ENCODE peak calls at places on chromosome 16, in ten cellular contexts. P, I, H, U, Y, M, F, O, D and E are unnamed samples. For H3K27me3, the result is how much of the 10 kb centered on the place peaks cover.

GRCh38 chr16:58051296-58051695 is 25.7 kb downstream of the MMP15 start:
- DNase-seq in I (no peak), Y (no peak), D (no peak), P (no peak), U (no peak), M (no peak), F (no peak), O (no peak), H (no peak), E (no peak)

GRCh38 chr16:78211951-78212350 is 112.5 kb downstream of the WWOX start:
- DNase-seq in I (no peak), P (no peak), F (no peak), U (peak), H (no peak), O (no peak), D (no peak), Y (no peak), M (no peak), E (peak)

GRCh38 chr16:68893710-68894705 is 50.7 kb downstream of the TANGO6 start:
- DNase-seq in D (peak), M (no peak), Y (peak), P (no peak), O (peak), H (peak), U (no peak), I (peak), F (peak), E (no peak)

GRCh38 chr16:12406840-12407690 is 396.6 kb downstream of the CPPED1 start:
- DNase-seq in D (peak), P (no peak), F (no peak), I (no peak), Y (no peak), H (peak), U (no peak), O (peak), M (no peak), E (no peak)

GRCh38 chr16:65510850-65511249 is 389.0 kb upstream of the CDH11 start:
- DNase-seq in M (no peak), I (no peak), H (peak), P (no peak), Y (peak), O (peak), U (no peak), F (no peak), D (no peak), E (no peak)

GRCh38 chr16:3915438-3916250 is 35.1 kb upstream of the CREBBP start:
- DNase-seq in D (no peak), H (no peak), Y (no peak), F (no peak), U (no peak), P (no peak), I (no peak), M (no peak), O (no peak), E (no peak)

GRCh38 chr16:22386976-22387375 is 12.6 kb upstream of the CDR2 start:
- DNase-seq in D (peak), I (no peak), H (no peak), Y (peak), M (no peak), F (no peak), U (no peak), P (no peak), O (peak), E (no peak)

GRCh38 chr16:65123846-65124513 is 2.1 kb upstream of the CDH11 start:
- DNase-seq in Y (no peak), O (peak), H (no peak), M (no peak), P (no peak), F (no peak), I (no peak), U (no peak), D (no peak), E (no peak)

GRCh38 chr16:23316232-23316631 is 14.1 kb downstream of the SCNN1B start:
- DNase-seq in I (no peak), D (no peak), H (no peak), Y (no peak), M (no peak), U (no peak), O (no peak), F (no peak), P (no peak), E (no peak)

GRCh38 chr16:3646348-3646920 is 8.1 kb upstream of the DNASE1 start:
- DNase-seq in P (no peak), I (peak), M (no peak), O (peak), H (peak), F (peak), D (no peak), U (no peak), Y (no peak), E (peak)

GRCh38 chr16:67200491-67200890 is 1.6 kb downstream of the ELMO3 start:
- DNase-seq in U (no peak), O (no peak), H (no peak), P (no peak), M (no peak), D (no peak), Y (no peak), I (no peak), F (no peak), E (no peak)

GRCh38 chr16:71626858-71627213 is 852 bp downstream of the MARVELD3 start:
- DNase-seq in D (no peak), F (no peak), O (no peak), U (peak), H (no peak), Y (no peak), M (no peak), P (no peak), I (peak), E (peak)

GRCh38 chr16:77692612-77693011 is 29.7 kb upstream of the NUDT7 start:
- DNase-seq in U (no peak), H (no peak), P (no peak), O (no peak), F (no peak), Y (no peak), I (no peak), M (no peak), D (no peak), E (no peak)

GRCh38 chr16:23207485-23207884 is 24.9 kb downstream of the SCNN1G start:
- DNase-seq in H (no peak), D (no peak), F (no peak), U (no peak), Y (no peak), I (no peak), O (no peak), M (no peak), P (no peak), E (no peak)

GRCh38 chr16:69709456-69710084 is 16.8 kb downstream of the NQO1 start:
- DNase-seq in Y (peak), P (no peak), D (peak), U (no peak), M (no peak), O (peak), F (peak), H (peak), I (no peak), E (no peak)

GRCh38 chr16:83743241-83743640 is 64.5 kb upstream of the HSBP1 start:
- DNase-seq in H (no peak), F (peak), O (no peak), I (no peak), P (no peak), M (no peak), Y (no peak), U (no peak), D (no peak), E (no peak)

GRCh38 chr16:2854700-2855309 is 3.2 kb downstream of the PRSS22 start:
- DNase-seq in D (no peak), P (no peak), U (no peak), H (no peak), O (no peak), M (no peak), Y (no peak), I (no peak), F (no peak), E (no peak)

GRCh38 chr16:15523092-15523541 is 88.7 kb downstream of the BMERB1 start:
- DNase-seq in I (peak), D (no peak), U (peak), F (no peak), M (peak), Y (no peak), O (no peak), H (peak), P (no peak), E (no peak)

GRCh38 chr16:85979605-85980004 is 80.6 kb downstream of the IRF8 start:
- DNase-seq in I (peak), F (no peak), P (no peak), D (no peak), U (no peak), Y (no peak), H (no peak), M (no peak), O (no peak), E (no peak)
- H3K27me3 ChIP-seq in I (under half), F (under half), P (under half), D (under half), U (under half), Y (half or more), H (under half), M (under half), O (half or more), E (under half)

GRCh38 chr16:31032736-31033708 is at the start of gene STX4:
- DNase-seq in H (peak), P (peak), O (peak), I (peak), M (peak), F (peak), U (peak), Y (peak), D (peak), E (peak)
- TF ChIP-seq CTCF in H (peak), P (no peak), O (no peak), I (no peak), M (no peak), F (no peak), U (no peak), Y (no peak), D (no peak), E (no peak)

GRCh38 chr16:27718136-27718766 is 168.3 kb downstream of the KATNIP start:
- DNase-seq in Y (no peak), U (no peak), I (no peak), O (no peak), M (no peak), F (no peak), H (peak), D (no peak), P (no peak), E (no peak)
- H3K27ac ChIP-seq in Y (no peak), U (no peak), I (peak), O (no peak), M (no peak), F (peak), H (no peak), D (no peak), P (no peak), E (no peak)

GRCh38 chr16:50841081-50841886 is 99.4 kb downstream of the CYLD start:
- DNase-seq in Y (no peak), U (no peak), H (no peak), P (no peak), M (no peak), D (no peak), F (peak), O (no peak), I (no peak), E (no peak)
- H3K27me3 ChIP-seq in Y (under half), U (under half), H (under half), P (under half), M (under half), D (under half), F (under half), O (under half), I (under half), E (under half)

GRCh38 chr16:1090620-1091587 is 5.1 kb downstream of the C1QTNF8 start:
- DNase-seq in Y (no peak), O (no peak), I (no peak), F (no peak), U (no peak), P (no peak), H (peak), D (no peak), M (no peak), E (no peak)

GRCh38 chr16:1089439-1089821 is 6.6 kb downstream of the C1QTNF8 start:
- DNase-seq in H (no peak), F (no peak), O (no peak), P (no peak), D (no peak), Y (no peak), U (no peak), M (peak), I (no peak), E (no peak)

GRCh38 chr16:1088295-1089170 is 7.5 kb downstream of the C1QTNF8 start:
- DNase-seq in U (no peak), H (peak), P (no peak), F (no peak), D (no peak), M (no peak), Y (no peak), O (no peak), I (no peak), E (peak)

GRCh38 chr16:1091992-1092552 is 4.0 kb downstream of the C1QTNF8 start:
- DNase-seq in Y (no peak), I (no peak), D (no peak), P (no peak), H (no peak), F (no peak), U (no peak), M (no peak), O (no peak), E (no peak)

GRCh38 chr16:1089822-1090619 is 6.0 kb downstream of the C1QTNF8 start:
- DNase-seq in D (no peak), F (no peak), I (peak), U (no peak), O (no peak), Y (no peak), P (no peak), M (peak), H (peak), E (peak)
- TF ChIP-seq CTCF in D (no peak), F (no peak), I (no peak), U (no peak), O (no peak), Y (no peak), P (no peak), M (peak), H (peak), E (peak)

GRCh38 chr16:89397331-89397861 is 93.0 kb downstream of the ANKRD11 start:
- DNase-seq in Y (no peak), H (no peak), P (no peak), I (no peak), O (no peak), M (no peak), F (no peak), D (no peak), U (no peak), E (no peak)
- H3K27ac ChIP-seq in Y (no peak), H (no peak), P (no peak), I (no peak), O (no peak), M (no peak), F (no peak), D (no peak), U (no peak), E (peak)

GRCh38 chr16:10876305-10876704 is 697 bp upstream of the CIITA start:
- DNase-seq in P (no peak), H (no peak), Y (no peak), O (no peak), F (no peak), M (no peak), D (no peak), U (no peak), I (no peak), E (no peak)
- H3K27me3 ChIP-seq in P (under half), H (under half), Y (under half), O (under half), F (under half), M (under half), D (half or more), U (under half), I (under half), E (under half)

GRCh38 chr16:88505405-88506082 is 52.5 kb downstream of the ZFPM1 start:
- DNase-seq in M (no peak), H (peak), P (peak), U (no peak), F (no peak), Y (no peak), I (peak), O (no peak), D (peak), E (peak)
- TF ChIP-seq CTCF in M (peak), H (peak), P (peak), U (peak), F (no peak), Y (peak), I (peak), O (peak), D (peak), E (peak)

DNA sequence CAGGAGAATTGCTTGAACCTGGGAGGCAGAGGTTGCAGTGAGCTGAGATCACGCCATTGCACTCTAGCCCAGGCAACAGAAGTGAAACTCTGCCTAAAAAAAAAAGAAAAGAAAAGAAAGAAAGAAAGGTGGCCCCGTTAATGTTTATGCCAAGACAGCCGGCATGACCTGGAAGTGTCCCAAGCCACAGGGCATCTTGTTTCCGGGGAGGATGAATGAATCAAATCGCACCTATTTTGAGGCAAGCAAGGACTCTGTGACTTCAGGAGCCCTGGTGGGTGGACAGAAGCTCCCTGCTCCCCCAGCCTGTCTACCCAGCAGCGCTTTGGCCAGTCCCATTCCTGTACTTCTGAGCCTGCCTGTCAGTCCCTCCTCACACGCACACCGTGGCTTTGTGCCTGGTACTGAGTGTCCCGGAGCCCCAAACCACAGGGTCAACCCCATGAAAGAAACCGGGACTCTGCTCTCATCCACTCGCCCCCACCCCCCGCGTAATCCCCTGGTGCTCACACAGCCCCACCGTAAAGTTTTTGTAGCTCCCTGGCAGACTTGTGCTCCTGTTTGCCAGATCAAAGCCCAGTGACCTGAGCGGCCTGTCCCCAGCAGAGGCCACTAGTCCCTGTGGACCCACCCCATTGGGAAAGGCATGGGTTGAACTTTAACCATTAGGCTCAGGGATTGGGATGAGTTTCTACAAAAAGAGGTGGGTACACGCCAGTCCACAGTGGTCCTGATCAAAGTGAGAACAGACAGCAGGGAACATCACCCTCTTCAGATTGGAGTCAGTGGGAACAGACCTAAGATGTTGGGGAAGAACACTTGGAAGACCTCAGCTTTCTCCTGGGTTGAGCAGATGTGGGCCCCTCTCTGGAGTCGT is 19.3 kb downstream of the CD2BP2 start:
- DNase-seq in D (no peak), I (peak), F (no peak), P (no peak), H (peak), M (no peak), Y (no peak), O (no peak), U (peak), E (no peak)
- H3K27ac ChIP-seq in D (peak), I (peak), F (peak), P (peak), H (peak), M (peak), Y (no peak), O (peak), U (peak), E (peak)